ENCODE peak calls at places on chromosomes 5 and 9, in seven cellular contexts. One of them, this sample, is unnamed.

GRCh38 chr9:135692410-135692809 is 6.9 kb downstream of the SOHLH1 start:
- DNase-seq in HepG2: no peak
- DNase-seq in H1: no peak
- DNase-seq in SK-N-SH: no peak
- DNase-seq in HCT116: no peak
- DNase-seq in GM12878: no peak
- DNase-seq in K562: peak
- DNase-seq in this sample: no peak

GRCh38 chr5:3593771-3594513 is 1.7 kb upstream of the IRX1 start:
- DNase-seq in H1: peak
- DNase-seq in K562: no peak
- DNase-seq in GM12878: no peak
- DNase-seq in SK-N-SH: no peak
- DNase-seq in HCT116: no peak
- DNase-seq in HepG2: no peak
- DNase-seq in this sample: no peak

GRCh38 chr9:116190997-116191396 is 37.4 kb downstream of the PAPPA start:
- DNase-seq in GM12878: no peak
- DNase-seq in K562: no peak
- DNase-seq in HCT116: no peak
- DNase-seq in HepG2: no peak
- DNase-seq in SK-N-SH: no peak
- DNase-seq in H1: no peak
- DNase-seq in this sample: no peak

GRCh38 chr5:62538017-62538942 is 40.3 kb upstream of the LRRC70 start:
- DNase-seq in GM12878: peak
- DNase-seq in SK-N-SH: no peak
- DNase-seq in HepG2: peak
- DNase-seq in H1: no peak
- DNase-seq in HCT116: no peak
- DNase-seq in K562: peak
- DNase-seq in this sample: no peak

GRCh38 chr5:134273642-134274361 is 47.9 kb upstream of the PPP2CA start:
- DNase-seq in HepG2: no peak
- DNase-seq in SK-N-SH: no peak
- DNase-seq in GM12878: no peak
- DNase-seq in K562: no peak
- DNase-seq in H1: no peak
- DNase-seq in HCT116: no peak
- DNase-seq in this sample: no peak

GRCh38 chr5:132103969-132104391 is 30.4 kb downstream of the CSF2 start:
- DNase-seq in H1: no peak
- DNase-seq in GM12878: peak
- DNase-seq in HCT116: no peak
- DNase-seq in HepG2: no peak
- DNase-seq in SK-N-SH: no peak
- DNase-seq in K562: no peak
- DNase-seq in this sample: no peak

GRCh38 chr5:143659614-143660238 is 152.2 kb upstream of the HMHB1 start:
- DNase-seq in HepG2: peak
- DNase-seq in K562: no peak
- DNase-seq in SK-N-SH: no peak
- DNase-seq in GM12878: no peak
- DNase-seq in H1: no peak
- DNase-seq in HCT116: no peak
- DNase-seq in this sample: peak

GRCh38 chr5:176647870-176648466 is 684 bp downstream of the TSPAN17 start:
- DNase-seq in SK-N-SH: peak
- DNase-seq in HCT116: no peak
- DNase-seq in HepG2: no peak
- DNase-seq in K562: peak
- DNase-seq in H1: peak
- DNase-seq in GM12878: no peak
- DNase-seq in this sample: peak

GRCh38 chr5:87872986-87873385 is 395.7 kb downstream of the TMEM161B start:
- DNase-seq in HCT116: no peak
- DNase-seq in GM12878: no peak
- DNase-seq in HepG2: no peak
- DNase-seq in SK-N-SH: no peak
- DNase-seq in H1: no peak
- DNase-seq in K562: no peak
- DNase-seq in this sample: no peak

GRCh38 chr9:79477955-79478751 is 93.6 kb upstream of the TLE4 start:
- DNase-seq in GM12878: no peak
- DNase-seq in K562: peak
- DNase-seq in SK-N-SH: peak
- DNase-seq in H1: peak
- DNase-seq in HepG2: peak
- DNase-seq in HCT116: no peak
- DNase-seq in this sample: no peak

GRCh38 chr5:160021818-160022446 is 13.0 kb downstream of the TTC1 start:
- DNase-seq in GM12878: peak
- DNase-seq in HepG2: peak
- DNase-seq in K562: peak
- DNase-seq in HCT116: peak
- DNase-seq in SK-N-SH: peak
- DNase-seq in H1: peak
- DNase-seq in this sample: peak

GRCh38 chr5:761206-761771 is 23.2 kb downstream of the ZDHHC11B start:
- DNase-seq in K562: no peak
- DNase-seq in H1: no peak
- DNase-seq in HCT116: no peak
- DNase-seq in HepG2: no peak
- DNase-seq in GM12878: no peak
- DNase-seq in SK-N-SH: peak
- DNase-seq in this sample: peak

GRCh38 chr9:5446451-5447236 is 3.7 kb upstream of the CD274 start:
- DNase-seq in HCT116: no peak
- DNase-seq in SK-N-SH: no peak
- DNase-seq in GM12878: no peak
- DNase-seq in HepG2: no peak
- DNase-seq in H1: no peak
- DNase-seq in K562: no peak
- DNase-seq in this sample: no peak

GRCh38 chr9:34557421-34558321 is 31.9 kb downstream of the CNTFR start:
- DNase-seq in SK-N-SH: peak
- DNase-seq in HCT116: no peak
- DNase-seq in GM12878: no peak
- DNase-seq in HepG2: no peak
- DNase-seq in H1: no peak
- DNase-seq in K562: no peak
- DNase-seq in this sample: no peak

GRCh38 chr9:69582544-69583297 is 89.5 kb downstream of the APBA1 start:
- DNase-seq in K562: no peak
- DNase-seq in GM12878: no peak
- DNase-seq in H1: no peak
- DNase-seq in HCT116: no peak
- DNase-seq in SK-N-SH: peak
- DNase-seq in HepG2: no peak
- DNase-seq in this sample: no peak

GRCh38 chr5:88727705-88728313 is 155.2 kb downstream of the MEF2C start:
- DNase-seq in SK-N-SH: no peak
- DNase-seq in GM12878: no peak
- DNase-seq in K562: peak
- DNase-seq in HepG2: no peak
- DNase-seq in HCT116: peak
- DNase-seq in H1: no peak
- DNase-seq in this sample: peak

GRCh38 chr9:136609838-136610311 is 52.8 kb upstream of the EGFL7 start:
- DNase-seq in HepG2: no peak
- DNase-seq in K562: no peak
- DNase-seq in HCT116: no peak
- DNase-seq in SK-N-SH: no peak
- DNase-seq in H1: no peak
- DNase-seq in GM12878: no peak
- DNase-seq in this sample: no peak

GRCh38 chr5:154311362-154311761 is 120.8 kb downstream of the GALNT10 start:
- DNase-seq in K562: no peak
- DNase-seq in HepG2: no peak
- DNase-seq in SK-N-SH: no peak
- DNase-seq in HCT116: no peak
- DNase-seq in GM12878: peak
- DNase-seq in H1: no peak
- DNase-seq in this sample: no peak

GRCh38 chr5:111932628-111933027 is 175.6 kb upstream of the NREP start:
- DNase-seq in GM12878: no peak
- DNase-seq in HCT116: no peak
- DNase-seq in HepG2: no peak
- DNase-seq in K562: no peak
- DNase-seq in H1: no peak
- DNase-seq in SK-N-SH: no peak
- DNase-seq in this sample: no peak

GRCh38 chr5:36389245-36389644 is 87.5 kb upstream of the RANBP3L start:
- DNase-seq in K562: peak
- DNase-seq in SK-N-SH: no peak
- DNase-seq in GM12878: no peak
- DNase-seq in HepG2: no peak
- DNase-seq in HCT116: no peak
- DNase-seq in H1: no peak
- DNase-seq in this sample: peak

GRCh38 chr9:70044450-70045307 is 1.0 kb downstream of the MAMDC2 start:
- DNase-seq in GM12878: no peak
- DNase-seq in H1: peak
- DNase-seq in HCT116: no peak
- DNase-seq in SK-N-SH: no peak
- DNase-seq in K562: peak
- DNase-seq in HepG2: no peak
- DNase-seq in this sample: no peak

GRCh38 chr5:77588175-77588574 is 50.3 kb downstream of the OTP start:
- DNase-seq in K562: no peak
- DNase-seq in SK-N-SH: no peak
- DNase-seq in HCT116: no peak
- DNase-seq in H1: no peak
- DNase-seq in HepG2: no peak
- DNase-seq in GM12878: no peak
- DNase-seq in this sample: no peak

GRCh38 chr5:77586101-77586500 is 52.4 kb downstream of the OTP start:
- DNase-seq in SK-N-SH: no peak
- DNase-seq in HCT116: no peak
- DNase-seq in K562: no peak
- DNase-seq in HepG2: no peak
- DNase-seq in H1: no peak
- DNase-seq in GM12878: no peak
- DNase-seq in this sample: no peak

DNA sequence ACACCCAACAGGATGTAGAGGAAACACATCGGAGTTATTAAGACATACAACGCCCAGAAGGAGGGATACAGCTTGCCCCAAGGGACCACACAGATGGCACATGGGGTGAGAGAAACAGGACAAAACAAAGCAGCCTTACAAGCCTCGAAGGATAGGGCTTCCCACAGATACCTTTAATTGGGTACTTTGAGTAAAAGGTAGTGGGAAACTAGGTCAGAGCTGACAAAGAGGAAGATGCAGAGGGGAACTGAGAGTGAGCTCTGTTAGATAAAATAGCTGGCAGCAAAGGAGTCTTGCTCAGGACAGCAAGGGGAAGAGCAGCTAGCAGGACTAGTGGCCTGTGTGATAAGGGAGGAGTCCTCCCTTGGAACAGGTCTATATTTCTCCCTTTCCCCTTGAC is 48.2 kb downstream of the OTP start:
- DNase-seq in GM12878: peak
- DNase-seq in HepG2: no peak
- DNase-seq in HCT116: no peak
- DNase-seq in H1: no peak
- DNase-seq in SK-N-SH: no peak
- DNase-seq in K562: peak
- DNase-seq in this sample: no peak
- TF ChIP-seq JUND in GM12878: no peak
- TF ChIP-seq JUND in HepG2: no peak
- TF ChIP-seq JUND in HCT116: no peak
- TF ChIP-seq JUND in H1: no peak
- TF ChIP-seq JUND in SK-N-SH: no peak
- TF ChIP-seq JUND in K562: no peak
- TF ChIP-seq JUND in this sample: no peak

GRCh38 chr5:168651654-168652053 is 72.5 kb upstream of the PANK3 start:
- DNase-seq in GM12878: no peak
- DNase-seq in HepG2: no peak
- DNase-seq in H1: no peak
- DNase-seq in SK-N-SH: no peak
- DNase-seq in HCT116: no peak
- DNase-seq in K562: no peak
- DNase-seq in this sample: peak
- TF ChIP-seq JUND in GM12878: no peak
- TF ChIP-seq JUND in HepG2: no peak
- TF ChIP-seq JUND in H1: no peak
- TF ChIP-seq JUND in SK-N-SH: peak
- TF ChIP-seq JUND in HCT116: no peak
- TF ChIP-seq JUND in K562: peak
- TF ChIP-seq JUND in this sample: no peak

GRCh38 chr5:158020555-158021418 is 161.8 kb upstream of the CLINT1 start:
- DNase-seq in H1: no peak
- DNase-seq in GM12878: no peak
- DNase-seq in HepG2: no peak
- DNase-seq in SK-N-SH: no peak
- DNase-seq in HCT116: no peak
- DNase-seq in K562: no peak
- DNase-seq in this sample: no peak

GRCh38 chr5:158013303-158013702 is 154.4 kb upstream of the CLINT1 start:
- DNase-seq in H1: peak
- DNase-seq in HCT116: no peak
- DNase-seq in GM12878: no peak
- DNase-seq in K562: no peak
- DNase-seq in HepG2: no peak
- DNase-seq in SK-N-SH: no peak
- DNase-seq in this sample: no peak

GRCh38 chr5:158014367-158014766 is 155.4 kb upstream of the CLINT1 start:
- DNase-seq in H1: no peak
- DNase-seq in HepG2: no peak
- DNase-seq in HCT116: no peak
- DNase-seq in SK-N-SH: no peak
- DNase-seq in K562: no peak
- DNase-seq in GM12878: no peak
- DNase-seq in this sample: no peak

GRCh38 chr5:158013939-158014338 is 155.0 kb upstream of the CLINT1 start:
- DNase-seq in GM12878: no peak
- DNase-seq in HCT116: no peak
- DNase-seq in K562: peak
- DNase-seq in H1: peak
- DNase-seq in HepG2: peak
- DNase-seq in SK-N-SH: no peak
- DNase-seq in this sample: peak

DNA sequence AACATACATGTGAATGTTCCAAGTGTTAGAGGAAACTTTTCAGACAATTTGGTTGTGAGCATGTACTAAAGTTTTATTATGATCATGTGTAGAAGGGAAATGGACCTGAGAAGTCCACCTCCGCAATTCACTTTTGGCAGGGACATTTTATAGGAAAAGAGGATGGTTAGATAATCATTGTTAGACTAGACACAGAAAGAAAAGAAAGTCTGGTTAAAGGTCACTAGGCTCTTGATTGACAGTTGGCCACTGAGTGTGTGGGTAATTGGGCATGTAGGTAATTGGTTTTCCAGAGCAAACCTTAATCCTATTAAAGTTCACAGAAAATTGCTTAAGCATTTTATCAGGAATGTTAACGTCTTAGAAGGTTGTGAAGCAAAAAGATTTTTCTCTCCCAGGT is 158.5 kb upstream of the CLINT1 start:
- DNase-seq in GM12878: no peak
- DNase-seq in HCT116: no peak
- DNase-seq in K562: no peak
- DNase-seq in HepG2: no peak
- DNase-seq in SK-N-SH: no peak
- DNase-seq in H1: no peak
- DNase-seq in this sample: no peak
- TF ChIP-seq JUND in GM12878: no peak
- TF ChIP-seq JUND in HCT116: no peak
- TF ChIP-seq JUND in K562: no peak
- TF ChIP-seq JUND in HepG2: no peak
- TF ChIP-seq JUND in SK-N-SH: no peak
- TF ChIP-seq JUND in H1: no peak
- TF ChIP-seq JUND in this sample: no peak

GRCh38 chr9:128285033-128285784 is 9.1 kb downstream of the SWI5 start:
- DNase-seq in H1: no peak
- DNase-seq in K562: no peak
- DNase-seq in SK-N-SH: no peak
- DNase-seq in GM12878: no peak
- DNase-seq in HCT116: no peak
- DNase-seq in HepG2: no peak
- DNase-seq in this sample: no peak
- TF ChIP-seq JUND in H1: no peak
- TF ChIP-seq JUND in K562: no peak
- TF ChIP-seq JUND in SK-N-SH: no peak
- TF ChIP-seq JUND in GM12878: no peak
- TF ChIP-seq JUND in HCT116: no peak
- TF ChIP-seq JUND in HepG2: no peak
- TF ChIP-seq JUND in this sample: no peak

This sample was measured in T47D.